ENCODE peak calls at places on chromosomes 5 and 9, in four cellular contexts. G is transverse colon, N is coronary artery, C is NCI-H2029. Z is an unnamed sample.

GRCh38 chr9:136644593-136645342 is 17.9 kb upstream of the EGFL7 start:
- DNase-seq in G (peak), N (no peak), C (no peak), Z (peak)

GRCh38 chr9:125361837-125362531 is 100.4 kb downstream of the GAPVD1 start:
- DNase-seq in G (no peak), N (no peak), C (no peak), Z (peak)

GRCh38 chr5:78886650-78887230 is 98.4 kb downstream of the ARSB start:
- DNase-seq in G (no peak), N (no peak), C (no peak), Z (no peak)

GRCh38 chr5:144634138-144634537 is 463.5 kb downstream of the KCTD16 start:
- DNase-seq in G (no peak), N (no peak), C (no peak), Z (no peak)

GRCh38 chr9:126468141-126468825 is 141.7 kb downstream of the MVB12B start:
- DNase-seq in G (no peak), N (no peak), C (no peak), Z (no peak)

GRCh38 chr9:121380941-121381340 is 10.9 kb upstream of the STOM start:
- DNase-seq in G (peak), N (no peak), C (no peak), Z (no peak)

GRCh38 chr9:132809677-132810076 is 68.4 kb downstream of the AK8 start:
- DNase-seq in G (no peak), N (no peak), C (no peak), Z (no peak)

GRCh38 chr9:22206833-22207232 is 197.7 kb upstream of the CDKN2B start:
- DNase-seq in G (no peak), N (no peak), C (no peak), Z (no peak)

GRCh38 chr5:127536687-127537086 is 19.2 kb downstream of the PRRC1 start:
- DNase-seq in G (no peak), N (no peak), C (no peak), Z (peak)

GRCh38 chr5:90162324-90162723 is 247.2 kb downstream of the CETN3 start:
- DNase-seq in G (no peak), N (no peak), C (no peak), Z (no peak)

Z was measured in RKO.